ENCODE peak calls at places on chromosomes 7 and 10, in nine cellular contexts. I is Calu3; W is AG08396; B is ELR; P is RCC 7860; Q is activated naive CD8-positive, alpha-beta T cell treated with anti-CD3 and anti-CD28 coated beads, Interleukin-2, amount 50 U/mL, for 24 hours; D is activated CD4-positive, CD25-positive, alpha-beta regulatory T cell treated with anti-CD3 and anti-CD28 coated beads, Interleukin-2, amount 50 U/mL, for 16 hours; T is foreskin fibroblast; O is NCI-H2029. H is an unnamed sample.

GRCh38 chr10:73848821-73849489 is 25.4 kb downstream of the CAMK2G start:
- DNase-seq in I (peak; percentile 91), W (peak; percentile 90), B (peak; percentile 87), P (peak; percentile 53), Q (peak; percentile 96), D (peak; percentile 82), T (peak; percentile 90), O (peak; percentile 23), H (peak; percentile 79)

GRCh38 chr7:83832009-83832408 is 183.1 kb upstream of the SEMA3E start:
- DNase-seq in I (no peak), W (no peak), B (no peak), P (no peak), Q (no peak), D (no peak), T (no peak), O (no peak), H (no peak)

GRCh38 chr7:620885-621284 is 101.2 kb upstream of the PDGFA start:
- DNase-seq in I (no peak), W (no peak), B (no peak), P (no peak), Q (no peak), D (no peak), T (no peak), O (no peak), H (no peak)

GRCh38 chr10:42549851-42550250 is 88.5 kb downstream of the ZNF33B start:
- DNase-seq in I (no peak), W (no peak), B (no peak), P (no peak), Q (no peak), D (no peak), T (no peak), O (no peak), H (no peak)

GRCh38 chr7:149261829-149262617 is at the start of gene ZNF783:
- DNase-seq in I (peak; percentile 83), W (peak; percentile 96), B (peak; percentile 88), P (peak; percentile 74), Q (peak; percentile 86), D (peak; percentile 61), T (peak; percentile 97), O (peak; percentile 81), H (peak; percentile 90)

GRCh38 chr7:127961787-127962463 is 69.3 kb downstream of the LRRC4 start:
- DNase-seq in I (no peak), W (no peak), B (no peak), P (no peak), Q (no peak), D (no peak), T (no peak), O (peak; percentile 83), H (no peak)

GRCh38 chr7:16114071-16114470 is 307.3 kb downstream of the CRPPA start:
- DNase-seq in I (no peak), W (no peak), B (no peak), P (no peak), Q (no peak), D (no peak), T (no peak), O (no peak), H (no peak)

GRCh38 chr10:92678196-92678595 is 11.6 kb upstream of the HHEX start:
- DNase-seq in I (no peak), W (no peak), B (no peak), P (no peak), Q (no peak), D (no peak), T (no peak), O (no peak), H (no peak)

GRCh38 chr7:31633454-31633853 is 53.6 kb upstream of the PPP1R17 start:
- DNase-seq in I (peak; percentile 39), W (no peak), B (no peak), P (no peak), Q (no peak), D (no peak), T (no peak), O (no peak), H (peak; percentile 29)

GRCh38 chr7:151404216-151405011 is 5.4 kb downstream of the WDR86 start:
- DNase-seq in I (peak; percentile 48), W (peak; percentile 56), B (peak; percentile 43), P (peak; percentile 49), Q (no peak), D (no peak), T (peak; percentile 89), O (no peak), H (peak; percentile 22)

GRCh38 chr10:35768011-35768410 is 125.9 kb upstream of the FZD8 start:
- DNase-seq in I (no peak), W (peak; percentile 21), B (no peak), P (no peak), Q (no peak), D (no peak), T (no peak), O (no peak), H (peak; percentile 6)

GRCh38 chr7:8480466-8480865 is 47.1 kb downstream of the NXPH1 start:
- DNase-seq in I (peak; percentile 61), W (no peak), B (no peak), P (peak; percentile 88), Q (no peak), D (no peak), T (no peak), O (no peak), H (peak; percentile 51)

GRCh38 chr7:79452032-79452494 is 1.4 kb downstream of the MAGI2 start:
- DNase-seq in I (peak; percentile 45), W (peak; percentile 88), B (peak; percentile 91), P (peak; percentile 51), Q (peak; percentile 45), D (no peak), T (peak; percentile 96), O (peak; percentile 36), H (peak; percentile 76)

GRCh38 chr7:102251531-102252372 is 34.9 kb upstream of the SH2B2 start:
- DNase-seq in I (no peak), W (no peak), B (no peak), P (no peak), Q (no peak), D (no peak), T (no peak), O (no peak), H (no peak)

GRCh38 chr10:110420401-110421193 is 77.1 kb upstream of the DUSP5 start:
- DNase-seq in I (peak; percentile 79), W (no peak), B (peak; percentile 72), P (peak; percentile 34), Q (no peak), D (no peak), T (peak; percentile 77), O (peak; percentile 47), H (peak; percentile 85)

GRCh38 chr7:35697414-35698175 is 2.7 kb upstream of the HERPUD2 start:
- DNase-seq in I (no peak), W (peak; percentile 48), B (peak; percentile 82), P (no peak), Q (no peak), D (no peak), T (peak; percentile 82), O (no peak), H (peak; percentile 69)

GRCh38 chr7:94294471-94295131 is 100.1 kb upstream of the COL1A2 start:
- DNase-seq in I (no peak), W (no peak), B (no peak), P (no peak), Q (no peak), D (no peak), T (no peak), O (no peak), H (no peak)

GRCh38 chr10:115093286-115093775 is at the start of gene ATRNL1:
- DNase-seq in I (no peak), W (peak; percentile 55), B (peak; percentile 33), P (no peak), Q (peak; percentile 14), D (no peak), T (peak; percentile 76), O (no peak), H (peak; percentile 42)

GRCh38 chr10:78367012-78367411 is 333.3 kb downstream of the RPS24 start:
- DNase-seq in I (no peak), W (no peak), B (no peak), P (no peak), Q (no peak), D (no peak), T (no peak), O (no peak), H (no peak)

GRCh38 chr10:53223846-53224245 is 451.3 kb upstream of the MBL2 start:
- DNase-seq in I (no peak), W (no peak), B (no peak), P (no peak), Q (no peak), D (no peak), T (no peak), O (no peak), H (no peak)

GRCh38 chr7:40839881-40840280 is 705.1 kb downstream of the SUGCT start:
- DNase-seq in I (no peak), W (no peak), B (peak; percentile 25), P (peak; percentile 48), Q (no peak), D (no peak), T (no peak), O (no peak), H (peak; percentile 12)

GRCh38 chr7:64640504-64640903 is 25.4 kb upstream of the ZNF107 start:
- DNase-seq in I (no peak), W (no peak), B (no peak), P (no peak), Q (no peak), D (no peak), T (no peak), O (no peak), H (no peak)

GRCh38 chr7:43248961-43249807 is 136.7 kb downstream of the HECW1 start:
- DNase-seq in I (peak; percentile 62), W (peak; percentile 90), B (peak; percentile 90), P (peak; percentile 79), Q (no peak), D (no peak), T (peak; percentile 97), O (no peak), H (no peak)

GRCh38 chr7:107922891-107923290 is 31.9 kb downstream of the DLD start:
- DNase-seq in I (no peak), W (no peak), B (no peak), P (no peak), Q (no peak), D (no peak), T (no peak), O (no peak), H (no peak)

GRCh38 chr7:157337316-157338149 is 729 bp downstream of the DNAJB6 start:
- DNase-seq in I (peak; percentile 79), W (peak; percentile 87), B (peak; percentile 61), P (peak; percentile 42), Q (peak; percentile 79), D (peak; percentile 31), T (peak; percentile 83), O (no peak), H (peak; percentile 63)

GRCh38 chr7:25897261-25897782 is 254.7 kb upstream of the NFE2L3 start:
- DNase-seq in I (no peak), W (no peak), B (no peak), P (no peak), Q (no peak), D (no peak), T (no peak), O (no peak), H (no peak)

GRCh38 chr10:79223346-79224048 is 123.8 kb upstream of the PPIF start:
- DNase-seq in I (no peak), W (no peak), B (no peak), P (no peak), Q (no peak), D (no peak), T (no peak), O (no peak), H (peak; percentile 57)

GRCh38 chr10:72087969-72088878 is at the start of gene SPOCK2:
- DNase-seq in I (peak; percentile 42), W (no peak), B (no peak), P (no peak), Q (peak; percentile 67), D (peak; percentile 46), T (peak; percentile 38), O (no peak), H (no peak)

GRCh38 chr10:20768849-20769248 is 128.3 kb downstream of the NEBL start:
- DNase-seq in I (no peak), W (no peak), B (no peak), P (peak; percentile 9), Q (no peak), D (no peak), T (peak; percentile 29), O (no peak), H (peak; percentile 37)

GRCh38 chr10:114779803-114780609 is 41.6 kb upstream of the FHIP2A start:
- DNase-seq in I (no peak), W (peak; percentile 67), B (peak; percentile 89), P (peak; percentile 65), Q (no peak), D (no peak), T (peak; percentile 90), O (no peak), H (peak; percentile 78)

GRCh38 chr10:52652431-52653220 is 120.0 kb downstream of the MBL2 start:
- DNase-seq in I (no peak), W (no peak), B (no peak), P (no peak), Q (no peak), D (no peak), T (peak; percentile 5), O (no peak), H (no peak)

H was measured in kidney tubule cell.